ENCODE peak calls at places on chromosomes 7 and 10, in eight cellular contexts. One of them, this sample, is unnamed.

GRCh38 chr10:110168601-110169481 is 38.6 kb upstream of the MXI1 start:
- DNase-seq in fibroblast of the aortic adventitia: no peak
- DNase-seq in AG10803: no peak
- DNase-seq in ovary: no peak
- DNase-seq in AG04449: no peak
- DNase-seq in BJ: no peak
- DNase-seq in AG04450: no peak
- DNase-seq in CD8-positive, alpha-beta T cell: no peak
- DNase-seq in this sample: no peak

GRCh38 chr10:69014171-69014570 is 25.6 kb downstream of the KIFBP start:
- DNase-seq in BJ: no peak
- DNase-seq in ovary: no peak
- DNase-seq in AG04450: no peak
- DNase-seq in fibroblast of the aortic adventitia: peak; percentile 83
- DNase-seq in AG04449: no peak
- DNase-seq in AG10803: peak; percentile 13
- DNase-seq in CD8-positive, alpha-beta T cell: no peak
- DNase-seq in this sample: no peak

GRCh38 chr7:18958627-18959026 is 158.8 kb downstream of the TWIST1 start:
- DNase-seq in AG10803: peak; percentile 87
- DNase-seq in AG04450: peak; percentile 29
- DNase-seq in AG04449: peak; percentile 63
- DNase-seq in ovary: no peak
- DNase-seq in CD8-positive, alpha-beta T cell: no peak
- DNase-seq in BJ: no peak
- DNase-seq in fibroblast of the aortic adventitia: peak; percentile 81
- DNase-seq in this sample: peak; percentile 65

GRCh38 chr7:127892488-127893314 is 138.5 kb downstream of the LRRC4 start:
- DNase-seq in AG10803: no peak
- DNase-seq in BJ: no peak
- DNase-seq in fibroblast of the aortic adventitia: peak; percentile 88
- DNase-seq in AG04450: no peak
- DNase-seq in CD8-positive, alpha-beta T cell: no peak
- DNase-seq in AG04449: no peak
- DNase-seq in ovary: no peak
- DNase-seq in this sample: no peak

GRCh38 chr10:59907918-59908807 is 1.8 kb upstream of the CCDC6 start:
- DNase-seq in AG10803: peak; percentile 83
- DNase-seq in AG04449: peak; percentile 73
- DNase-seq in AG04450: peak; percentile 63
- DNase-seq in CD8-positive, alpha-beta T cell: peak; percentile 54
- DNase-seq in fibroblast of the aortic adventitia: peak; percentile 91
- DNase-seq in BJ: peak; percentile 39
- DNase-seq in ovary: peak; percentile 46
- DNase-seq in this sample: peak; percentile 90

GRCh38 chr7:28937103-28937502 is 21.0 kb downstream of the TRIL start:
- DNase-seq in BJ: no peak
- DNase-seq in CD8-positive, alpha-beta T cell: no peak
- DNase-seq in AG10803: peak; percentile 21
- DNase-seq in ovary: no peak
- DNase-seq in AG04450: no peak
- DNase-seq in AG04449: no peak
- DNase-seq in fibroblast of the aortic adventitia: no peak
- DNase-seq in this sample: no peak

GRCh38 chr7:112895996-112896395 is 105.8 kb upstream of the TMEM168 start:
- DNase-seq in ovary: no peak
- DNase-seq in fibroblast of the aortic adventitia: no peak
- DNase-seq in CD8-positive, alpha-beta T cell: no peak
- DNase-seq in AG04449: no peak
- DNase-seq in AG10803: no peak
- DNase-seq in AG04450: peak; percentile 0
- DNase-seq in BJ: no peak
- DNase-seq in this sample: no peak

GRCh38 chr10:112801748-112802147 is 148.3 kb upstream of the TCF7L2 start:
- DNase-seq in AG04450: no peak
- DNase-seq in AG04449: no peak
- DNase-seq in fibroblast of the aortic adventitia: no peak
- DNase-seq in CD8-positive, alpha-beta T cell: no peak
- DNase-seq in AG10803: no peak
- DNase-seq in BJ: no peak
- DNase-seq in ovary: no peak
- DNase-seq in this sample: no peak

GRCh38 chr10:10499839-10500238 is 517.8 kb upstream of the CELF2 start:
- DNase-seq in AG04449: peak; percentile 16
- DNase-seq in AG04450: no peak
- DNase-seq in AG10803: peak; percentile 58
- DNase-seq in ovary: no peak
- DNase-seq in fibroblast of the aortic adventitia: peak; percentile 52
- DNase-seq in BJ: no peak
- DNase-seq in CD8-positive, alpha-beta T cell: no peak
- DNase-seq in this sample: peak; percentile 23

GRCh38 chr7:43643842-43644241 is 60.9 kb downstream of the STK17A start:
- DNase-seq in AG04449: no peak
- DNase-seq in CD8-positive, alpha-beta T cell: no peak
- DNase-seq in ovary: no peak
- DNase-seq in AG04450: no peak
- DNase-seq in AG10803: no peak
- DNase-seq in BJ: no peak
- DNase-seq in fibroblast of the aortic adventitia: no peak
- DNase-seq in this sample: no peak

GRCh38 chr7:80500325-80500724 is 11.5 kb downstream of the GNAT3 start:
- DNase-seq in BJ: no peak
- DNase-seq in AG10803: no peak
- DNase-seq in ovary: no peak
- DNase-seq in AG04450: no peak
- DNase-seq in AG04449: no peak
- DNase-seq in fibroblast of the aortic adventitia: no peak
- DNase-seq in CD8-positive, alpha-beta T cell: no peak
- DNase-seq in this sample: no peak

GRCh38 chr10:84193846-84194423 is 402 bp upstream of the CDHR1 start:
- DNase-seq in CD8-positive, alpha-beta T cell: no peak
- DNase-seq in AG10803: no peak
- DNase-seq in AG04449: no peak
- DNase-seq in ovary: no peak
- DNase-seq in BJ: no peak
- DNase-seq in AG04450: no peak
- DNase-seq in fibroblast of the aortic adventitia: peak; percentile 2
- DNase-seq in this sample: no peak

GRCh38 chr7:99919814-99920618 is 686 bp upstream of the TRIM4 start:
- DNase-seq in ovary: no peak
- DNase-seq in AG10803: no peak
- DNase-seq in AG04449: no peak
- DNase-seq in BJ: no peak
- DNase-seq in AG04450: no peak
- DNase-seq in CD8-positive, alpha-beta T cell: no peak
- DNase-seq in fibroblast of the aortic adventitia: peak; percentile 10
- DNase-seq in this sample: no peak

GRCh38 chr10:101319241-101319915 is 34.6 kb upstream of the BTRC start:
- DNase-seq in ovary: no peak
- DNase-seq in CD8-positive, alpha-beta T cell: no peak
- DNase-seq in fibroblast of the aortic adventitia: no peak
- DNase-seq in AG10803: no peak
- DNase-seq in AG04450: no peak
- DNase-seq in BJ: no peak
- DNase-seq in AG04449: no peak
- DNase-seq in this sample: no peak

GRCh38 chr7:834277-834676 is 2.0 kb downstream of the SUN1 start:
- DNase-seq in BJ: no peak
- DNase-seq in AG04449: no peak
- DNase-seq in AG04450: no peak
- DNase-seq in AG10803: no peak
- DNase-seq in ovary: no peak
- DNase-seq in CD8-positive, alpha-beta T cell: no peak
- DNase-seq in fibroblast of the aortic adventitia: no peak
- DNase-seq in this sample: no peak

GRCh38 chr7:832968-833424 is 720 bp downstream of the SUN1 start:
- DNase-seq in AG04450: no peak
- DNase-seq in fibroblast of the aortic adventitia: no peak
- DNase-seq in CD8-positive, alpha-beta T cell: no peak
- DNase-seq in AG04449: no peak
- DNase-seq in AG10803: no peak
- DNase-seq in ovary: no peak
- DNase-seq in BJ: no peak
- DNase-seq in this sample: no peak

GRCh38 chr7:831596-832291 is 532 bp upstream of the SUN1 start:
- DNase-seq in ovary: no peak
- DNase-seq in BJ: peak; percentile 85
- DNase-seq in CD8-positive, alpha-beta T cell: peak; percentile 23
- DNase-seq in AG10803: peak; percentile 91
- DNase-seq in AG04449: peak; percentile 52
- DNase-seq in fibroblast of the aortic adventitia: peak; percentile 95
- DNase-seq in AG04450: peak; percentile 72
- DNase-seq in this sample: peak; percentile 79

GRCh38 chr7:833601-834258 is 1.5 kb downstream of the SUN1 start:
- DNase-seq in AG04450: no peak
- DNase-seq in BJ: no peak
- DNase-seq in CD8-positive, alpha-beta T cell: no peak
- DNase-seq in fibroblast of the aortic adventitia: no peak
- DNase-seq in AG04449: no peak
- DNase-seq in ovary: no peak
- DNase-seq in AG10803: peak; percentile 33
- DNase-seq in this sample: no peak

DNA sequence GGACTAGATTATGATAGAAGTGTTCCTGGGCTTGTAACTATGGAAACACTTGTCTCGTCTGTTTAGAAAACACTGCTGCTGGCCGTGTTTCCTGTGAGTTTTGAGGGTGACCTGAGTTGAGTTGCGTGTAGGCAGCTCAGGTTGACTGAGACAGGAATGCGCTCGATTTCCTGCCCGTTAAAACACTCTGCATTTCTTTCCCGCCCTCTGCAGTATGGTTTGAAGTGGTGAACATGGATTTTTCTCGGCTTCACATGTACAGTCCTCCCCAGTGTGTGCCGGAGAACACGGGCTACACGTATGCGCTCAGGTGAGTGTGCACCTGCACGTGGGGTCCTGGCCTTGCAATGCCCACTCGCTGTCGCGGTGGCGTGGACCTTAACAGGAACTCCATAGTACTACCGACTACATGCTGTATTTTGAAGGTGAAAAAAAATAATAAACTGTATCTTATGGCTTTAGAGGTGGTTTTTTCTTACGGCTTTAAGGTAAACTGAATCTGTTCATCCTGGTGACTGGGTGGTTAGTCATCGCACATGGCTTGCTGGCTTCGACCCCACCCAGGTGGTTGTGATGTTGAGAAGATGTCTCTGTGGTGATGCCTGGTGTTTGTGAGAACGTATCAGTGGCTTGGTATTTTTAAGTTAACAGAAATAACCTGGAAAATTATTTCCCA is at the start of gene SUN1:
- DNase-seq in ovary: no peak
- DNase-seq in AG04449: no peak
- DNase-seq in CD8-positive, alpha-beta T cell: peak; percentile 78
- DNase-seq in AG10803: peak; percentile 79
- DNase-seq in AG04450: no peak
- DNase-seq in fibroblast of the aortic adventitia: peak; percentile 59
- DNase-seq in BJ: peak; percentile 45
- DNase-seq in this sample: peak; percentile 70
- H3K4me3 ChIP-seq in ovary: peak within 1 kb of the TSS; percentile 19
- H3K4me3 ChIP-seq in AG04449: no peak within 1 kb of the TSS
- H3K4me3 ChIP-seq in CD8-positive, alpha-beta T cell: peak within 1 kb of the TSS; percentile 28
- H3K4me3 ChIP-seq in AG10803: peak within 1 kb of the TSS; percentile 47
- H3K4me3 ChIP-seq in AG04450: peak within 1 kb of the TSS; percentile 8
- H3K4me3 ChIP-seq in fibroblast of the aortic adventitia: peak within 1 kb of the TSS; percentile 58
- H3K4me3 ChIP-seq in BJ: peak within 1 kb of the TSS; percentile 0
- H3K4me3 ChIP-seq in this sample: peak within 1 kb of the TSS; percentile 24

GRCh38 chr7:134019251-134019650 is 107.9 kb upstream of the LRGUK start:
- DNase-seq in AG10803: no peak
- DNase-seq in ovary: no peak
- DNase-seq in BJ: no peak
- DNase-seq in AG04449: no peak
- DNase-seq in fibroblast of the aortic adventitia: no peak
- DNase-seq in AG04450: no peak
- DNase-seq in CD8-positive, alpha-beta T cell: no peak
- DNase-seq in this sample: no peak

GRCh38 chr7:134014935-134015334 is 112.2 kb upstream of the LRGUK start:
- DNase-seq in AG04450: no peak
- DNase-seq in AG10803: peak; percentile 41
- DNase-seq in fibroblast of the aortic adventitia: no peak
- DNase-seq in CD8-positive, alpha-beta T cell: no peak
- DNase-seq in ovary: no peak
- DNase-seq in AG04449: no peak
- DNase-seq in BJ: no peak
- DNase-seq in this sample: peak; percentile 9

GRCh38 chr7:134016223-134016941 is 110.8 kb upstream of the LRGUK start:
- DNase-seq in AG04449: peak; percentile 4
- DNase-seq in CD8-positive, alpha-beta T cell: no peak
- DNase-seq in AG04450: no peak
- DNase-seq in AG10803: peak; percentile 35
- DNase-seq in ovary: no peak
- DNase-seq in fibroblast of the aortic adventitia: peak; percentile 51
- DNase-seq in BJ: no peak
- DNase-seq in this sample: no peak

GRCh38 chr7:134018321-134018720 is 108.8 kb upstream of the LRGUK start:
- DNase-seq in fibroblast of the aortic adventitia: no peak
- DNase-seq in AG04449: no peak
- DNase-seq in AG04450: no peak
- DNase-seq in AG10803: no peak
- DNase-seq in ovary: no peak
- DNase-seq in CD8-positive, alpha-beta T cell: no peak
- DNase-seq in BJ: no peak
- DNase-seq in this sample: no peak

GRCh38 chr7:134016942-134017303 is 110.2 kb upstream of the LRGUK start:
- DNase-seq in AG04450: no peak
- DNase-seq in fibroblast of the aortic adventitia: no peak
- DNase-seq in AG10803: no peak
- DNase-seq in BJ: no peak
- DNase-seq in ovary: no peak
- DNase-seq in CD8-positive, alpha-beta T cell: no peak
- DNase-seq in AG04449: no peak
- DNase-seq in this sample: no peak
- TF ChIP-seq CTCF in AG04450: no peak
- TF ChIP-seq CTCF in fibroblast of the aortic adventitia: no peak
- TF ChIP-seq CTCF in AG10803: no peak
- TF ChIP-seq CTCF in BJ: no peak
- TF ChIP-seq CTCF in ovary: no peak
- TF ChIP-seq CTCF in CD8-positive, alpha-beta T cell: no peak
- TF ChIP-seq CTCF in AG04449: no peak
- TF ChIP-seq CTCF in this sample: no peak

GRCh38 chr10:103492655-103493261 is 747 bp upstream of the NEURL1 start:
- DNase-seq in ovary: no peak
- DNase-seq in BJ: no peak
- DNase-seq in fibroblast of the aortic adventitia: no peak
- DNase-seq in AG04450: no peak
- DNase-seq in AG04449: no peak
- DNase-seq in CD8-positive, alpha-beta T cell: no peak
- DNase-seq in AG10803: no peak
- DNase-seq in this sample: no peak
- H3K4me3 ChIP-seq in ovary: peak overlapping the region; percentile 51
- H3K4me3 ChIP-seq in BJ: no peak overlapping the region
- H3K4me3 ChIP-seq in fibroblast of the aortic adventitia: no peak overlapping the region
- H3K4me3 ChIP-seq in AG04450: no peak overlapping the region
- H3K4me3 ChIP-seq in AG04449: no peak overlapping the region
- H3K4me3 ChIP-seq in CD8-positive, alpha-beta T cell: peak overlapping the region; percentile 37
- H3K4me3 ChIP-seq in AG10803: no peak overlapping the region
- H3K4me3 ChIP-seq in this sample: no peak overlapping the region

DNA sequence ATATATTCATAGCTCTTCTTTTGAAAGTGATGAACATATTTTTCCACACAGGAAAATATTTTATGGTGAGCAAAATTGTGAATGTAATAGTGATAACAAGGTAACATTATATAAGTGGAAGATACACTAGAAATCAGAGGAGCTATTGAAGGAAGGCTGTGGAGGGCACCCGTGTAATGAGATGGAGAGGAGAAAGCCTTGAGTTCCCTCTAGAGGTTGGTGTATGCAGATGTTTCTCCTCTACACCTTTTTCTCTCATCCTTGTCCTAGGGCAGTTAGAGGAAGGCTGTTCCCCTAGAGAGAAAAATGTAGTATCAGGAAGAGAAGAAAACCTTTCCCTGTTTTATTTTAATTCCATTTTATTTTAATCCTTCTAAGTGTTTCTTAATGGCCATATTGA is 54.6 kb upstream of the NRG3 start:
- DNase-seq in CD8-positive, alpha-beta T cell: no peak
- DNase-seq in AG10803: no peak
- DNase-seq in AG04450: no peak
- DNase-seq in ovary: no peak
- DNase-seq in fibroblast of the aortic adventitia: no peak
- DNase-seq in AG04449: no peak
- DNase-seq in BJ: no peak
- DNase-seq in this sample: peak; percentile 14
- TF ChIP-seq CTCF in CD8-positive, alpha-beta T cell: no peak
- TF ChIP-seq CTCF in AG10803: no peak
- TF ChIP-seq CTCF in AG04450: no peak
- TF ChIP-seq CTCF in ovary: no peak
- TF ChIP-seq CTCF in fibroblast of the aortic adventitia: no peak
- TF ChIP-seq CTCF in AG04449: no peak
- TF ChIP-seq CTCF in BJ: no peak
- TF ChIP-seq CTCF in this sample: no peak